ENCODE peak calls at places on chromosomes 13 and 19, in ten cellular contexts. O, I, U, N, V, Q, A, F, Y and M are unnamed samples. For H3K36me3 and H3K4me1, the result is how much of the 10 kb centered on the place peaks cover.

GRCh38 chr13:35179494-35179893 is 237.4 kb downstream of the NBEA start:
- DNase-seq in F (no peak), Y (no peak), A (no peak), N (no peak), Q (no peak), U (no peak), V (no peak), I (no peak), O (no peak), M (no peak)

GRCh38 chr19:7194566-7194965 is 99.6 kb downstream of the INSR start:
- DNase-seq in Q (no peak), N (peak), A (no peak), U (no peak), O (no peak), F (no peak), Y (no peak), I (no peak), V (no peak), M (no peak)

GRCh38 chr19:8938576-8938975 is 71.6 kb downstream of the MUC16 start:
- DNase-seq in U (no peak), V (no peak), N (no peak), F (no peak), O (no peak), Y (no peak), Q (no peak), A (no peak), I (no peak), M (no peak)

GRCh38 chr13:32246468-32246867 is 68.7 kb downstream of the ZAR1L start:
- DNase-seq in I (peak), N (peak), O (no peak), F (peak), U (peak), A (no peak), V (no peak), Y (peak), Q (peak), M (peak)

GRCh38 chr13:57624565-57625435 is 6.7 kb upstream of the PCDH17 start:
- DNase-seq in V (no peak), U (peak), Q (peak), I (peak), Y (peak), N (peak), O (no peak), F (peak), A (no peak), M (peak)

GRCh38 chr19:12769689-12770088 is 5.7 kb downstream of the HOOK2 start:
- DNase-seq in A (no peak), F (peak), N (no peak), V (no peak), O (no peak), U (no peak), Y (no peak), I (no peak), Q (no peak), M (peak)

GRCh38 chr19:6060600-6061391 is 49.5 kb downstream of the RFX2 start:
- DNase-seq in U (no peak), N (no peak), Q (no peak), Y (no peak), I (peak), A (no peak), V (no peak), O (peak), F (no peak), M (no peak)

GRCh38 chr19:12035220-12036172 is at the start of gene ZNF433:
- DNase-seq in F (peak), Y (peak), V (peak), O (peak), I (peak), A (peak), Q (no peak), U (peak), N (peak), M (peak)

GRCh38 chr13:112024577-112024976 is 42.4 kb upstream of the SOX1 start:
- DNase-seq in A (no peak), U (no peak), I (no peak), F (no peak), N (no peak), Y (no peak), V (no peak), O (peak), Q (no peak), M (no peak)

GRCh38 chr13:40801255-40802217 is 12.1 kb downstream of the SLC25A15 start:
- DNase-seq in Y (no peak), F (no peak), Q (no peak), O (no peak), A (no peak), U (no peak), V (no peak), N (peak), I (no peak), M (no peak)

GRCh38 chr19:5667751-5668271 is 12.5 kb downstream of the MICOS13 start:
- DNase-seq in F (peak), Y (no peak), A (no peak), V (no peak), U (no peak), Q (no peak), N (no peak), I (no peak), O (peak), M (no peak)

GRCh38 chr13:32427852-32428580 is at the start of gene N4BP2L1:
- DNase-seq in V (peak), N (peak), F (peak), A (peak), Y (peak), U (peak), I (no peak), O (peak), Q (peak), M (peak)

GRCh38 chr19:1256646-1257474 is 8.5 kb downstream of the MIDN start:
- DNase-seq in O (no peak), Y (no peak), A (no peak), F (no peak), U (no peak), I (no peak), V (no peak), Q (no peak), N (no peak), M (no peak)

GRCh38 chr19:1254530-1255185 is 6.3 kb downstream of the MIDN start:
- DNase-seq in Q (no peak), V (no peak), F (no peak), I (no peak), Y (no peak), A (no peak), U (no peak), N (no peak), O (no peak), M (no peak)

GRCh38 chr19:1254081-1254527 is 5.7 kb downstream of the MIDN start:
- DNase-seq in Y (no peak), A (peak), O (no peak), I (no peak), V (no peak), Q (no peak), U (peak), F (no peak), N (peak), M (no peak)

GRCh38 chr19:1253514-1254080 is 5.2 kb downstream of the MIDN start:
- DNase-seq in U (peak), Y (no peak), I (peak), F (no peak), N (no peak), V (no peak), Q (no peak), O (no peak), A (no peak), M (no peak)

GRCh38 chr19:1255186-1256161 is 7.1 kb downstream of the MIDN start:
- DNase-seq in Q (no peak), U (no peak), O (no peak), I (no peak), F (no peak), Y (no peak), V (no peak), N (no peak), A (no peak), M (no peak)
- H3K36me3 ChIP-seq in Q (half or more), U (half or more), O (under half), I (half or more), F (under half), Y (half or more), V (half or more), N (under half), A (under half), M (half or more)

GRCh38 chr19:46944123-46944718 is 75.4 kb upstream of the NPAS1 start:
- DNase-seq in N (no peak), Y (no peak), O (peak), Q (no peak), I (no peak), F (no peak), U (no peak), A (no peak), V (no peak), M (no peak)
- H3K4me1 ChIP-seq in N (under half), Y (half or more), O (under half), Q (under half), I (under half), F (under half), U (under half), A (under half), V (under half), M (under half)

GRCh38 chr13:46039421-46040036 is 13.0 kb downstream of the ZC3H13 start:
- DNase-seq in Q (no peak), N (no peak), F (no peak), I (peak), O (no peak), Y (no peak), A (no peak), U (no peak), V (no peak), M (no peak)
- H3K36me3 ChIP-seq in Q (under half), N (under half), F (under half), I (under half), O (under half), Y (half or more), A (under half), U (under half), V (under half), M (under half)

DNA sequence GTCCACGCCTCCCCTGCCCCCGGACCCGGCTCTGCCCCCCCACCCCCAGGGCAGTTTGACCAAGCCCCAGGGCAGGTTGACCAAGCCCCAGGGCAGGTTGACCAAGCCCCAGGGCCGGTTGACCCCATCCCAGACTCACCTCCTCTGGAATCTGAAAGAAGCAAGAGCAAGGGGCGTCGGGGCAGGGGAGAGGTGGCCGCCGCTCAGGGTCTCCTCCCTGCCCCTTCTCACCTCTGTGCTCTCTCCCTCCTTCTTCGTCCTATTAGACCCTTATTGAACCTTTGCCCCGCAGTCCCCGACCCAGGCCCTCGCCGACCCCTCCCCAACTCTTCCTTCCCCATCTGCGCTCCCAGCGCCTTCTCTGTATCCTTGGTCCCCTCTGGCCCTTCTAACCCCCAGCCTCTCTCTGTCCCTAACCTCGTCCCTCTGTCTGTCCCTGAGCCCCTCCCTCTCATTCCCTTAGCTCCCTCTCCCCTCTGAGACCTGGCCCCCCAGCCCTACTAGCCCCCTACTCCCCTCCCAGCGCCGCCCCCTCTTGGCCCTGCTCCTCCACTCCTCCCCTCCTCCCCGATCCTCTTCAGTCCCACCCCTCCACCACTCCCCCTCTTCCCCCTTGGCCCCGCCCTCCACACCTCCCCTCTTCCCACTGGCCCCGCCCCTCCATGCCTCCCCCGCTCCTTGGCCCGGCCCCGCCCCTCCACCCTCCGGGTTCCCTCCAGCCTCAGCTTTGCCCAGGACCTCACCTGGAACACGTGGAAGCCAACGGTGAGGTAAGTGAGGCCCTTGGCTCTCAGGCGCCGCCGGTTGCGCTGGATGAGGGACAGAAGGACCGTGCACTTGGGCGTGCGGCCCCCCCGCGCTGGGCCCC is 7.6 kb downstream of the CAPN12 start:
- DNase-seq in N (peak), U (peak), V (no peak), Q (no peak), A (peak), I (no peak), O (peak), Y (peak), F (peak), M (peak)
- H3K4me1 ChIP-seq in N (under half), U (under half), V (under half), Q (under half), A (under half), I (under half), O (under half), Y (under half), F (under half), M (under half)